ENCODE peak calls at places on chromosome 1, in four cellular contexts. J is IMR-90, Q is mesendoderm, U is neuronal stem cell. K is an unnamed sample.

GRCh38 chr1:245686006-245686405 is 531.2 kb downstream of the KIF26B start:
- DNase-seq in Q (no peak), J (no peak), U (no peak), K (no peak)

GRCh38 chr1:219416598-219417238 is 196.2 kb downstream of the ZC3H11B start:
- DNase-seq in U (peak; percentile 27), Q (peak; percentile 63), J (peak; percentile 50), K (peak; percentile 60)

GRCh38 chr1:51341876-51342496 is 11.6 kb upstream of the TTC39A start:
- DNase-seq in J (no peak), Q (peak; percentile 64), U (no peak), K (no peak)

GRCh38 chr1:237851209-237851845 is 39.4 kb downstream of the ZP4 start:
- DNase-seq in U (peak; percentile 56), Q (peak; percentile 75), J (peak; percentile 35), K (peak; percentile 49)

GRCh38 chr1:2229032-2229920 is 1.2 kb downstream of the SKI start:
- DNase-seq in J (peak; percentile 69), Q (peak; percentile 70), U (no peak), K (peak; percentile 73)

GRCh38 chr1:214102907-214103306 is 115.1 kb downstream of the PROX1 start:
- DNase-seq in U (peak; percentile 11), J (peak; percentile 90), Q (no peak), K (peak; percentile 62)

GRCh38 chr1:165153182-165153581 is 203.3 kb downstream of the LMX1A start:
- DNase-seq in Q (no peak), U (no peak), J (no peak), K (no peak)

GRCh38 chr1:21098186-21098915 is 78.3 kb downstream of the EIF4G3 start:
- DNase-seq in Q (no peak), J (no peak), U (no peak), K (no peak)

GRCh38 chr1:103106426-103107321 is 1.6 kb downstream of the COL11A1 start:
- DNase-seq in U (peak; percentile 67), J (peak; percentile 30), Q (peak; percentile 88), K (peak; percentile 64)

GRCh38 chr1:31300193-31300592 is 3.4 kb downstream of the ZCCHC17 start:
- DNase-seq in Q (no peak), J (no peak), U (no peak), K (no peak)

GRCh38 chr1:92599184-92599583 is 112.5 kb upstream of the GFI1 start:
- DNase-seq in Q (peak; percentile 13), J (peak; percentile 51), U (no peak), K (peak; percentile 35)

GRCh38 chr1:179812501-179813292 is 64.9 kb downstream of the TOR1AIP2 start:
- DNase-seq in J (peak; percentile 19), Q (no peak), U (no peak), K (no peak)

GRCh38 chr1:23825762-23826522 is 713 bp upstream of the HMGCL start:
- DNase-seq in Q (no peak), U (no peak), J (no peak), K (no peak)

GRCh38 chr1:24424207-24424606 is 8.6 kb downstream of the NIPAL3 start:
- DNase-seq in J (no peak), Q (no peak), U (no peak), K (no peak)

GRCh38 chr1:206909167-206909882 is 12.1 kb downstream of the IL24 start:
- DNase-seq in U (no peak), Q (peak; percentile 59), J (no peak), K (no peak)

GRCh38 chr1:61224609-61225008 is 142.2 kb downstream of the NFIA start:
- DNase-seq in J (no peak), U (no peak), Q (no peak), K (no peak)

GRCh38 chr1:201281573-201281972 is 1.7 kb upstream of the PKP1 start:
- DNase-seq in Q (no peak), U (no peak), J (no peak), K (no peak)

GRCh38 chr1:113531321-113531720 is 141.0 kb downstream of the MAGI3 start:
- DNase-seq in U (no peak), J (no peak), Q (no peak), K (no peak)
- H3K4ac ChIP-seq in U (no peak overlapping the region), J (no peak overlapping the region), Q (no peak overlapping the region), K (no peak overlapping the region)

GRCh38 chr1:209802117-209802779 is 3.7 kb downstream of the IRF6 start:
- DNase-seq in J (no peak), U (no peak), Q (no peak), K (no peak)
- H3K4me3 ChIP-seq in J (no peak overlapping the region), U (no peak overlapping the region), Q (no peak overlapping the region), K (no peak overlapping the region)

DNA sequence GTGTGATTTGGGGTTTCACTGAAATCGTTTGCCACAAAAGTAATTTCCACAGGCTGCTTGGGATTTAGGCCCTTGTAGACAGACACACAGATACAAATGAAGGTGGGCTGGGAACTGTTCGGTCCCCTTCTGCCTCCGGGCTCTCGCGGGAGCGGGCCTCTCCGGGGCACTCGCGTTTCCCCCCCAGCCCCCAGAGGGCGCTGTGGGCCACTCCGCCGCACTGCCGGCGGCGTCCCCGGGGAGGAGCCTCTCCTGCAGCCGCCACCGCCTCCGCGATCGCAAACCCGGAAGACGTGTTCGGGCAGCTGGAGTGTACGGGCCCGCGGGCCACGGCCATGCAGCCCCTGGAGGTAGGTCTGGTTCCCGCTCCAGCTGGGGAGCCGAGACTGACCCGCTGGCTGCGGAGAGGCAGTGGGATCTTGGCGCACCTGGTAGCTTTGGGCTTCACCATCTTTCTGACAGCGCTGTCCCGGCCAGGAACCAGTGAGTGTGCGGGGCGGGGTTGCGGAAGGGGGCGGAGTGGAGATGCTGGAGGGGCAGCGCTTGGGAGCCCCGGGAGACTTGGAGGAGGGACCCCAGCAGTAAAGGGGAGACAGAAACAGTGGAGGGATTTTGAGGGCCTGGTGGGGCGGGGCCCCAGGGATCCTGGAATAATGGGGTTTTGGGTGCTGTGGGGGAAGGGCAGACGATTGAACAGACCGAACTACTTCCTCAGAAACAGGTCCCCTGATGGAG is at the start of gene CYB561D1:
- DNase-seq in U (peak; percentile 85), Q (peak; percentile 90), J (peak; percentile 78), K (peak; percentile 86)
- H3K4ac ChIP-seq in U (no peak within 1 kb of the TSS), Q (no peak within 1 kb of the TSS), J (peak within 1 kb of the TSS; percentile 78), K (no peak within 1 kb of the TSS)

DNA sequence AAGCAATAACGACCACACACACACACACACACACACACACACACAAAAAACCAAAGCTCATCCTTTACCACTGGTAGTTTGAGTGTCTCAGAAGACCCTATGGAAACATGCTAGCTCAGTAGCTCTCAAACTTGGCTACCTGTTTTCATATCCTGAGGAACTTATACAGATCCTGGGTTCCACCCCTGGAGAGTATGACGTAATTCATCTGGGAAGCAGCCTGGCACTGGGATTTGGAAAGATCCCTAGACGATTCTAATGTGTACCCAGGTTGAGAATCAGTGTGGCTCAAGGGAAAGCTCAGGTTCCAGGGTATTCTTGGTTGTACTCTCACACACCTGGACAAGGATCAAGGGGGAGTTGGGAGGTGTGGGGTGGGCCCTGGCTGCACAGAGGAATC is 85.9 kb downstream of the SELENOF start:
- DNase-seq in Q (no peak), J (no peak), U (no peak), K (no peak)
- H3K4me3 ChIP-seq in Q (no peak overlapping the region), J (no peak overlapping the region), U (no peak overlapping the region), K (no peak overlapping the region)

GRCh38 chr1:151611832-151612505 is at the start of gene SNX27:
- DNase-seq in J (peak; percentile 90), U (peak; percentile 97), Q (peak; percentile 98), K (peak; percentile 95)
- H3K4ac ChIP-seq in J (peak within 1 kb of the TSS; percentile 82), U (peak within 1 kb of the TSS; percentile 86), Q (peak within 1 kb of the TSS; percentile 6), K (peak within 1 kb of the TSS; percentile 87)

GRCh38 chr1:118186026-118186425 is 998 bp upstream of the SPAG17 start:
- DNase-seq in J (no peak), Q (peak; percentile 21), U (no peak), K (no peak)

GRCh38 chr1:118185083-118185899 is at the start of gene SPAG17:
- DNase-seq in Q (peak; percentile 97), U (peak; percentile 84), J (peak; percentile 21), K (peak; percentile 62)

GRCh38 chr1:118184737-118185082 is 318 bp downstream of the SPAG17 start:
- DNase-seq in J (no peak), U (peak; percentile 0), Q (peak; percentile 94), K (no peak)
- H3K4me3 ChIP-seq in J (peak overlapping the region; percentile 52), U (no peak overlapping the region), Q (no peak overlapping the region), K (no peak overlapping the region)

GRCh38 chr1:242196914-242197313 is 198.0 kb upstream of the MAP1LC3C start:
- DNase-seq in U (no peak), Q (no peak), J (no peak), K (no peak)

GRCh38 chr1:242198421-242198820 is 199.5 kb upstream of the MAP1LC3C start:
- DNase-seq in Q (no peak), U (no peak), J (no peak), K (no peak)

GRCh38 chr1:242197907-242198306 is 199.0 kb upstream of the MAP1LC3C start:
- DNase-seq in Q (no peak), U (no peak), J (no peak), K (no peak)

GRCh38 chr1:242201090-242201489 is 202.2 kb upstream of the MAP1LC3C start:
- DNase-seq in U (no peak), J (no peak), Q (no peak), K (no peak)

DNA sequence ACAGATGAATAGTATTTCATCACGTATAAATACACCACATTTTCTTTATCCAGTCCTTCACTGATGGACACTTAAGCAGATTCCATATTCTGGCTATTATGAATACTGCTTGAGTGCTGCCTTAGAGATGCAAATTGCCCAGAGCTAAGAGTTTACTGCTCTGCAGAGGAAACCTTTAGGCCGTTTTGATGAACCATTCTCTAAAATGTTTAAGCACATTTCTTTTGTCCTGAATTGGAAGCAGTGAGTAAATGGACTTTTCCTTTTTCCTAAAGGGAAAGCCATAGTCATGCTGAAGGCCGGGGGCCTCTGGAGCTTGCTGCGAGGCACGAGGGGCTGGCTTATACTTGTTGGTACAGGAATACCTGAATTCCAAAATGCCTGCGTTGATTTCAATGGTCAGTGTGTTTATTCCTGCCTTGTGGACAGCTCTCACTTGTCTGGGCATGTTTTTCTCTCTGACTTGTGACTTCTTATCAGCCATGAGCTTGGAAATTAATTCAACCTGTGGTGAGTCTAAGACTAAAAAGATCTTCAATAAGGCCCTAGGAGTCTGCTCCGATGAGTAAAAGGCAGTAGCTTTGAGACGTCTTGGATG is 201.1 kb upstream of the MAP1LC3C start:
- DNase-seq in J (no peak), Q (no peak), U (no peak), K (no peak)
- H3K4ac ChIP-seq in J (no peak overlapping the region), Q (no peak overlapping the region), U (no peak overlapping the region), K (no peak overlapping the region)

DNA sequence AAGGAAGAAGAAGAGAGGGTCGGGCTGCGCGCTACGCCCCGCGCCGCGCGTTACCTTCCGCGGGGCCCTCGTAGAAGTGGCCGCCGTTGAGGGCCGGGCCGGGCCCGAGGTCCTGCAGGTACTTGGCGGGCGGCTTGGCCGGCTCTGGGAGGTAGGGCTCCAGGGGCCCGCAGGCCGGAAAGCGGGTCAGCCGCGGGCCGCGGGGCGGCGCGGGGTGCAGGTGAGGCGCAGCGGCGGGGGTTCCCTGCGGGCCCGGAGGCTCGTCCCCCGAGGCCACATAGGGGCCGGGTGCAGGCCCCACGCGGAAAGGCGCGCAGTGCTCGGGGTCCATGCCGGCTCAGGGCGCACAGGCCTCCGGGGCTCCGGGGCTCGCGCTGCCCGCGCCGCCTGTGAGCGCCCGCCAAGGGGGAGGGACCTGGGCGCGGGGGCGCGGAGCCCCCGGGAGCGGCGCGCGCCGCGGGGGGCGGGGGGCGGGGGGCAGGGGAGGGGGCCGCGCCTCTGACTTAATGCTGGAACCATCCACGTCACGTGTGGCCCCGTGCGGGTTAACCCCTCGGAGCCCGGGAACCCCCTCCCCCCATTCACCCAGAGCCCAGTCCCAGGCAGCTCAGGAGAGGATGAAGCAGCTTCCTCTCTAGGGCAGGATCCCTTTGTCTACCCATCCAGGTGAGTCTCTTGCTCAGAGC is at the start of gene ALX3:
- DNase-seq in Q (no peak), U (no peak), J (no peak), K (no peak)
- H3K4me3 ChIP-seq in Q (no peak within 1 kb of the TSS), U (peak within 1 kb of the TSS; percentile 63), J (no peak within 1 kb of the TSS), K (no peak within 1 kb of the TSS)

K was measured in mesenchymal stem cell.